ENCODE peak calls at places on chromosomes 6 and 20, in five cellular contexts. L is stomach, P is H1, W is esophagus muscularis mucosa, B is transverse colon. H is an unnamed sample. For H3K4me1, the result is how much of the 10 kb centered on the place peaks cover.

GRCh38 chr6:46719099-46719498 is 16.1 kb downstream of the PLA2G7 start:
- DNase-seq in L (no peak), P (no peak), W (no peak), B (no peak), H (no peak)

GRCh38 chr20:34984756-34985261 is 29.1 kb downstream of the MYH7B start:
- DNase-seq in L (no peak), P (no peak), W (no peak), B (no peak), H (no peak)

GRCh38 chr20:37192137-37192854 is 12.9 kb upstream of the MROH8 start:
- DNase-seq in L (peak), P (peak), W (peak), B (peak), H (peak)

GRCh38 chr6:29553268-29554057 is 6.1 kb downstream of the UBD start:
- DNase-seq in L (peak), P (peak), W (peak), B (peak), H (peak)

GRCh38 chr20:48471176-48471575 is 356.6 kb downstream of the PREX1 start:
- DNase-seq in L (no peak), P (no peak), W (no peak), B (no peak), H (no peak)

GRCh38 chr20:32192698-32193097 is 14.8 kb downstream of the PLAGL2 start:
- DNase-seq in L (no peak), P (no peak), W (no peak), B (no peak), H (no peak)

GRCh38 chr6:15685629-15686028 is 22.8 kb upstream of the DTNBP1 start:
- DNase-seq in L (no peak), P (no peak), W (no peak), B (no peak), H (no peak)

GRCh38 chr6:43733471-43734293 is 36.3 kb upstream of the VEGFA start:
- DNase-seq in L (peak), P (no peak), W (no peak), B (no peak), H (no peak)

GRCh38 chr6:118896339-118897136 is 2.6 kb downstream of the ASF1A start:
- DNase-seq in L (no peak), P (no peak), W (no peak), B (no peak), H (no peak)

GRCh38 chr6:27840572-27840971 is 71.6 kb downstream of the OR2B2 start:
- DNase-seq in L (no peak), P (no peak), W (no peak), B (no peak), H (no peak)

GRCh38 chr20:45358282-45359068 is 4.5 kb upstream of the SYS1 start:
- DNase-seq in L (peak), P (no peak), W (peak), B (peak), H (peak)
- TF ChIP-seq EP300 in L (peak), P (no peak), W (no peak), B (no peak), H (peak)

GRCh38 chr20:10662151-10662550 is 11.6 kb downstream of the JAG1 start:
- DNase-seq in L (no peak), P (no peak), W (no peak), B (no peak), H (no peak)

GRCh38 chr20:10662661-10663458 is 10.9 kb downstream of the JAG1 start:
- DNase-seq in L (no peak), P (no peak), W (no peak), B (no peak), H (no peak)

GRCh38 chr20:10660661-10661060 is 13.1 kb downstream of the JAG1 start:
- DNase-seq in L (no peak), P (no peak), W (no peak), B (no peak), H (peak)

GRCh38 chr20:10659651-10660601 is 13.9 kb downstream of the JAG1 start:
- DNase-seq in L (no peak), P (no peak), W (no peak), B (peak), H (peak)

GRCh38 chr20:10661261-10661660 is 12.5 kb downstream of the JAG1 start:
- DNase-seq in L (no peak), P (no peak), W (no peak), B (no peak), H (peak)
- TF ChIP-seq POLR2AphosphoS5 in L (no peak), P (no peak), W (no peak), B (peak), H (peak)

GRCh38 chr6:342832-343179 is 48.7 kb upstream of the IRF4 start:
- DNase-seq in L (no peak), P (no peak), W (no peak), B (no peak), H (no peak)
- H3K4me1 ChIP-seq in L (under half), P (under half), W (under half), B (under half), H (under half)

GRCh38 chr6:110509617-110510231 is 33.3 kb upstream of the SLC22A16 start:
- DNase-seq in L (peak), P (no peak), W (no peak), B (no peak), H (no peak)
- TF ChIP-seq EP300 in L (no peak), P (no peak), W (no peak), B (no peak), H (no peak)